ENCODE peak calls at places on chromosomes 2 and 18, in six cellular contexts. O, R, X, J, W and Q are unnamed samples.

GRCh38 chr2:45218931-45219339 is 209.7 kb upstream of the SIX2 start:
- DNase-seq in J (no peak), O (no peak), W (no peak), X (no peak), R (no peak), Q (no peak)

GRCh38 chr2:228613133-228613532 is 431.6 kb upstream of the SPHKAP start:
- DNase-seq in W (peak; percentile 15), R (no peak), J (no peak), O (no peak), X (no peak), Q (no peak)

GRCh38 chr2:69177785-69178636 is 165.0 kb downstream of the ANTXR1 start:
- DNase-seq in R (peak; percentile 93), X (peak; percentile 65), O (peak; percentile 98), J (peak; percentile 74), W (no peak), Q (peak; percentile 99)

GRCh38 chr2:168461178-168461941 is 5.3 kb downstream of the CERS6 start:
- DNase-seq in J (no peak), X (no peak), O (no peak), R (no peak), W (no peak), Q (no peak)

GRCh38 chr2:233700028-233700635 is 7.4 kb downstream of the UGT1A6 start:
- DNase-seq in R (no peak), J (peak; percentile 94), X (peak; percentile 61), W (no peak), O (no peak), Q (peak; percentile 56)

GRCh38 chr2:10762651-10763460 is 41.4 kb downstream of the ATP6V1C2 start:
- DNase-seq in W (no peak), R (peak; percentile 80), O (peak; percentile 80), X (no peak), J (no peak), Q (no peak)

GRCh38 chr2:60746318-60746717 is 9.8 kb upstream of the PAPOLG start:
- DNase-seq in W (no peak), J (no peak), O (no peak), R (no peak), X (no peak), Q (no peak)

GRCh38 chr18:23701544-23702064 is 12.4 kb downstream of the LAMA3 start:
- DNase-seq in J (no peak), X (no peak), R (no peak), W (no peak), O (no peak), Q (no peak)

GRCh38 chr2:240737958-240738357 is 46.3 kb downstream of the AQP12A start:
- DNase-seq in O (no peak), J (no peak), X (no peak), W (no peak), R (no peak), Q (no peak)

GRCh38 chr18:8839285-8839684 is 133.9 kb downstream of the MTCL1 start:
- DNase-seq in X (no peak), J (peak; percentile 6), R (no peak), W (no peak), O (no peak), Q (no peak)

GRCh38 chr2:239363946-239364637 is 36.7 kb downstream of the HDAC4 start:
- DNase-seq in R (no peak), O (peak; percentile 83), X (no peak), W (no peak), J (no peak), Q (no peak)

GRCh38 chr2:15936277-15937104 is 3.9 kb upstream of the MYCN start:
- DNase-seq in W (no peak), O (no peak), J (no peak), X (no peak), R (no peak), Q (no peak)

GRCh38 chr2:215683295-215683694 is 247.4 kb upstream of the FN1 start:
- DNase-seq in J (no peak), O (no peak), X (no peak), W (no peak), R (no peak), Q (no peak)

GRCh38 chr2:215681799-215682594 is 246.1 kb upstream of the FN1 start:
- DNase-seq in R (no peak), W (no peak), J (no peak), O (peak; percentile 12), X (no peak), Q (no peak)

GRCh38 chr2:215685218-215685962 is 249.5 kb upstream of the FN1 start:
- DNase-seq in J (no peak), X (no peak), W (no peak), R (no peak), O (no peak), Q (no peak)

GRCh38 chr2:215687149-215688031 is 251.5 kb upstream of the FN1 start:
- DNase-seq in X (no peak), W (no peak), J (no peak), O (no peak), R (no peak), Q (no peak)

GRCh38 chr2:215684448-215685217 is 248.8 kb upstream of the FN1 start:
- DNase-seq in J (no peak), R (no peak), W (no peak), X (no peak), O (no peak), Q (peak; percentile 43)
- TF ChIP-seq MYC in J (no peak), R (no peak), W (no peak), X (no peak), O (no peak), Q (no peak)

DNA sequence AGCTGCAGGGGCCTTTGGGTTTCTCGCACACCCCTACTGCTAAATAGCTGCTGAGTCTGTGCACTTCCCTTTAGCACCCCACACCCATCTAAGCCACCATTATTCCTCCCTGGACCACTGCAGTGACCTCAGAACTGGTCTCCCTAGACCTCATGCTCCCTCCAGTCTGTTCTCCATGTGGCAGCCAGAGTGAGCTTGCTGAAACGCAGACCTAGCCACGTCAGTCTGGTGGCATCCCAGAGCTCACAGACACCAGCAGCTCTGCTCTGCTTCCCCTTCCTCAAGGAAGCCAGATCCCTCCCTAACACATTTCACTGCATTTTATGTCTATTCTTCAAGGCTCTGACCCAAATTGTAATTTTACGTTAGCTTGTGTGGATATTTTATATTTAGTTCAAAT is 144.4 kb downstream of the DYSF start:
- DNase-seq in O (peak; percentile 49), W (no peak), J (no peak), X (no peak), R (no peak), Q (no peak)
- TF ChIP-seq MYC in O (no peak), W (no peak), J (no peak), X (no peak), R (no peak), Q (no peak)

DNA sequence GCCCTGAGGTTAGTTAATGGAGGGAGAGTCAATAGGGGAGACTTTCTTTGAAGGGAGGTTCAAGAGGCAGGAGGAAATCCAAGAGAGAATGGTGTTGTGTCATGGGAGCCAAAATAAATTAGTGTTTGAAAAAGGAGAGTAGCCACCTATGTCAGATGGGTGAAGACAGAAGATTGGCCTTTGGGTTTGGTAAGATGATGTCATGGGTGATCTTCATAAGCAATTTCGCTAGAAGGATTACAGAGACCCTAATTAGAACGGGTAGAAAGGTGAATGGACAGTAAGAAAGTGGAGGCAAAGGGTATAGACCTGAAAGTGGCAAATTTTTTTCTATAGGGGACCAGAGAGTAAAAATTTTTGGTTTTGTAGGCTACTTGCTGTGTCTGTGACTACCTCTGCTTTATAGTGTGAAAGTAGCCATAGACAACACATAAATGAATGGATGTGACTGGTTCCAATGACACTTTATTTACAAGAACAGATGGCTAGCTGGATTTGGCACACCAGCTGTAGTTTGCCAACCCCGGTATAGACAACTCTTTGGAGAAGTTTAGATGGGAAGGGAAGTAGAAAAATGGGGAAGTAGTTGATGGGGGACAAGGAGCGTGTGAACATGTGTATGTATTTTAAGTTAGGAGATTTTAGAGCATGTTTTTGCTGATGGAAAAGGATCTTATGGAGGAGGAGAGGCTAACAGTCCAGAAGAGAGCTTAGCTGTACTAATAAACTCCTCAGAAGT is 9.3 kb downstream of the STAMBP start:
- DNase-seq in X (no peak), W (no peak), J (no peak), R (no peak), O (peak; percentile 62), Q (no peak)
- TF ChIP-seq MYC in X (no peak), W (no peak), J (no peak), R (no peak), O (no peak), Q (no peak)

GRCh38 chr2:148614024-148614331 is 30.6 kb upstream of the EPC2 start:
- DNase-seq in W (no peak), X (no peak), R (no peak), O (peak; percentile 4), J (peak; percentile 5), Q (no peak)
- TF ChIP-seq MYC in W (no peak), X (no peak), R (no peak), O (no peak), J (no peak), Q (no peak)

DNA sequence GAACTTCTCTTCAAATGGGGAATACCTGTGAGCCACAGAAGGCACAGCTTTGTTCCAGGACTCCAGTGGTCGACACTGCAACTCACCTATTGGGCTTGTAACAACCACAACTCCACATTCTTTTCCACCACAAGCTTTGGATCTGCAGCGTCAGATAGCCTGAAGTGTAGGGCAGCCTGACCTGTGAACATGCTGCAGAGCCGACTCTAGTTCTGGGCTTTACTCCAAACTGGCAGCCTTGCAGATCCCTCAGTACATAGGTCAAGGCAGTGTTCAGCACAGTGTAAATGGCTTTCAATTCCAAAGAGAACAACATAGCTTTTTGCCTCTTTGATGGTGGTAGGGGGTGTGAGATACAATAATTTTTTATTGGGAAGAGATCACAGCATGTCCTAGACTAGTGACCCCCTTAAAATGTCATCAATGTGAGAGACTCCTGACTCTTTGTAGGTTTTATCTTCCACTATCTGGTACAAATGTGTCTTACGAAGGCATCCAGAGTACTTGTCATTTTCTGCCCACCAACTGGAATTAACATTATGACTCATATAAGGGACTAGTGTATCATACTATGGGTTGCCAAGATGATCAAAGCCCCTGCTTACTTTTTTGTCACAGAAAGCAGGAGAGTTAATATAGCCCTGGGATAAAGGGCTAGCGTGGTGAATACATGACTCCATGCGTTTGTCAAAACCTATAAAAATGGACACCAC is 149.8 kb downstream of the COPS8 start:
- DNase-seq in R (no peak), X (no peak), O (no peak), J (no peak), W (no peak), Q (peak; percentile 12)
- TF ChIP-seq MYC in R (no peak), X (no peak), O (no peak), J (no peak), W (no peak), Q (no peak)

GRCh38 chr2:21469564-21469963 is 345.8 kb downstream of the TDRD15 start:
- DNase-seq in X (no peak), O (no peak), J (no peak), R (no peak), W (no peak), Q (no peak)
- TF ChIP-seq MYC in X (no peak), O (no peak), J (no peak), R (no peak), W (no peak), Q (no peak)